ENCODE peak calls at places on chromosomes 3 and 15, in ten cellular contexts. One of them, this sample, is unnamed.

GRCh38 chr15:85672338-85673097 is 122.2 kb downstream of the KLHL25 start:
- DNase-seq in glutamatergic neuron: no peak
- DNase-seq in RWPE1: no peak
- DNase-seq in GM20000: no peak
- DNase-seq in astrocyte of the spinal cord: no peak
- DNase-seq in fibroblast of lung: no peak
- DNase-seq in lower leg skin: no peak
- DNase-seq in fibroblast of the aortic adventitia: peak
- DNase-seq in ovary: no peak
- DNase-seq in natural killer cell: no peak
- DNase-seq in this sample: no peak

GRCh38 chr15:92629276-92629974 is 26.1 kb downstream of the FAM174B start:
- DNase-seq in glutamatergic neuron: no peak
- DNase-seq in RWPE1: no peak
- DNase-seq in GM20000: no peak
- DNase-seq in astrocyte of the spinal cord: no peak
- DNase-seq in fibroblast of lung: no peak
- DNase-seq in lower leg skin: no peak
- DNase-seq in fibroblast of the aortic adventitia: no peak
- DNase-seq in ovary: no peak
- DNase-seq in natural killer cell: no peak
- DNase-seq in this sample: no peak

GRCh38 chr15:68682330-68682729 is 103.5 kb downstream of the CORO2B start:
- DNase-seq in glutamatergic neuron: no peak
- DNase-seq in RWPE1: no peak
- DNase-seq in GM20000: no peak
- DNase-seq in astrocyte of the spinal cord: no peak
- DNase-seq in fibroblast of lung: no peak
- DNase-seq in lower leg skin: no peak
- DNase-seq in fibroblast of the aortic adventitia: no peak
- DNase-seq in ovary: no peak
- DNase-seq in natural killer cell: no peak
- DNase-seq in this sample: no peak

GRCh38 chr15:88300018-88300549 is 43.5 kb upstream of the NTRK3 start:
- DNase-seq in glutamatergic neuron: no peak
- DNase-seq in RWPE1: no peak
- DNase-seq in GM20000: no peak
- DNase-seq in astrocyte of the spinal cord: no peak
- DNase-seq in fibroblast of lung: no peak
- DNase-seq in lower leg skin: no peak
- DNase-seq in fibroblast of the aortic adventitia: no peak
- DNase-seq in ovary: no peak
- DNase-seq in natural killer cell: no peak
- DNase-seq in this sample: no peak

GRCh38 chr3:37310666-37311050 is 136.3 kb upstream of the LRRFIP2 start:
- DNase-seq in glutamatergic neuron: no peak
- DNase-seq in RWPE1: no peak
- DNase-seq in GM20000: no peak
- DNase-seq in astrocyte of the spinal cord: no peak
- DNase-seq in fibroblast of lung: peak
- DNase-seq in lower leg skin: no peak
- DNase-seq in fibroblast of the aortic adventitia: peak
- DNase-seq in ovary: no peak
- DNase-seq in natural killer cell: no peak
- DNase-seq in this sample: no peak

GRCh38 chr15:33194704-33195261 is at the start of gene FMN1:
- DNase-seq in glutamatergic neuron: peak
- DNase-seq in RWPE1: peak
- DNase-seq in GM20000: peak
- DNase-seq in astrocyte of the spinal cord: peak
- DNase-seq in fibroblast of lung: peak
- DNase-seq in lower leg skin: peak
- DNase-seq in fibroblast of the aortic adventitia: peak
- DNase-seq in ovary: peak
- DNase-seq in natural killer cell: peak
- DNase-seq in this sample: no peak

GRCh38 chr3:40379674-40380306 is 7.2 kb upstream of the ENTPD3 start:
- DNase-seq in glutamatergic neuron: no peak
- DNase-seq in RWPE1: no peak
- DNase-seq in GM20000: no peak
- DNase-seq in astrocyte of the spinal cord: no peak
- DNase-seq in fibroblast of lung: no peak
- DNase-seq in lower leg skin: no peak
- DNase-seq in fibroblast of the aortic adventitia: no peak
- DNase-seq in ovary: no peak
- DNase-seq in natural killer cell: no peak
- DNase-seq in this sample: no peak

GRCh38 chr3:105369501-105370371 is 3.0 kb downstream of the ALCAM start:
- DNase-seq in glutamatergic neuron: peak
- DNase-seq in RWPE1: peak
- DNase-seq in GM20000: peak
- DNase-seq in astrocyte of the spinal cord: peak
- DNase-seq in fibroblast of lung: peak
- DNase-seq in lower leg skin: peak
- DNase-seq in fibroblast of the aortic adventitia: peak
- DNase-seq in ovary: peak
- DNase-seq in natural killer cell: peak
- DNase-seq in this sample: peak

GRCh38 chr15:100284701-100285100 is 57.1 kb downstream of the ADAMTS17 start:
- DNase-seq in glutamatergic neuron: no peak
- DNase-seq in RWPE1: no peak
- DNase-seq in GM20000: no peak
- DNase-seq in astrocyte of the spinal cord: no peak
- DNase-seq in fibroblast of lung: no peak
- DNase-seq in lower leg skin: no peak
- DNase-seq in fibroblast of the aortic adventitia: no peak
- DNase-seq in ovary: peak
- DNase-seq in natural killer cell: no peak
- DNase-seq in this sample: no peak

GRCh38 chr3:116050311-116050710 is 395.0 kb downstream of the LSAMP start:
- DNase-seq in glutamatergic neuron: no peak
- DNase-seq in RWPE1: no peak
- DNase-seq in GM20000: no peak
- DNase-seq in astrocyte of the spinal cord: no peak
- DNase-seq in fibroblast of lung: no peak
- DNase-seq in lower leg skin: no peak
- DNase-seq in fibroblast of the aortic adventitia: no peak
- DNase-seq in ovary: no peak
- DNase-seq in natural killer cell: no peak
- DNase-seq in this sample: no peak

GRCh38 chr3:116051040-116051439 is 394.2 kb downstream of the LSAMP start:
- DNase-seq in glutamatergic neuron: no peak
- DNase-seq in RWPE1: peak
- DNase-seq in GM20000: no peak
- DNase-seq in astrocyte of the spinal cord: no peak
- DNase-seq in fibroblast of lung: no peak
- DNase-seq in lower leg skin: no peak
- DNase-seq in fibroblast of the aortic adventitia: no peak
- DNase-seq in ovary: no peak
- DNase-seq in natural killer cell: no peak
- DNase-seq in this sample: no peak

GRCh38 chr3:116048991-116049390 is 396.3 kb downstream of the LSAMP start:
- DNase-seq in glutamatergic neuron: no peak
- DNase-seq in RWPE1: no peak
- DNase-seq in GM20000: no peak
- DNase-seq in astrocyte of the spinal cord: no peak
- DNase-seq in fibroblast of lung: no peak
- DNase-seq in lower leg skin: no peak
- DNase-seq in fibroblast of the aortic adventitia: no peak
- DNase-seq in ovary: no peak
- DNase-seq in natural killer cell: no peak
- DNase-seq in this sample: no peak

GRCh38 chr3:116045251-116045770 is 400.0 kb downstream of the LSAMP start:
- DNase-seq in glutamatergic neuron: no peak
- DNase-seq in RWPE1: no peak
- DNase-seq in GM20000: no peak
- DNase-seq in astrocyte of the spinal cord: no peak
- DNase-seq in fibroblast of lung: no peak
- DNase-seq in lower leg skin: no peak
- DNase-seq in fibroblast of the aortic adventitia: no peak
- DNase-seq in ovary: no peak
- DNase-seq in natural killer cell: no peak
- DNase-seq in this sample: no peak

GRCh38 chr3:116046350-116046749 is 398.9 kb downstream of the LSAMP start:
- DNase-seq in glutamatergic neuron: no peak
- DNase-seq in RWPE1: no peak
- DNase-seq in GM20000: no peak
- DNase-seq in astrocyte of the spinal cord: no peak
- DNase-seq in fibroblast of lung: no peak
- DNase-seq in lower leg skin: no peak
- DNase-seq in fibroblast of the aortic adventitia: no peak
- DNase-seq in ovary: no peak
- DNase-seq in natural killer cell: no peak
- DNase-seq in this sample: no peak
- TF ChIP-seq CTCF in glutamatergic neuron: no peak
- TF ChIP-seq CTCF in RWPE1: no peak
- TF ChIP-seq CTCF in GM20000: no peak
- TF ChIP-seq CTCF in astrocyte of the spinal cord: no peak
- TF ChIP-seq CTCF in fibroblast of lung: no peak
- TF ChIP-seq CTCF in lower leg skin: no peak
- TF ChIP-seq CTCF in fibroblast of the aortic adventitia: no peak
- TF ChIP-seq CTCF in ovary: no peak
- TF ChIP-seq CTCF in natural killer cell: no peak
- TF ChIP-seq CTCF in this sample: no peak

DNA sequence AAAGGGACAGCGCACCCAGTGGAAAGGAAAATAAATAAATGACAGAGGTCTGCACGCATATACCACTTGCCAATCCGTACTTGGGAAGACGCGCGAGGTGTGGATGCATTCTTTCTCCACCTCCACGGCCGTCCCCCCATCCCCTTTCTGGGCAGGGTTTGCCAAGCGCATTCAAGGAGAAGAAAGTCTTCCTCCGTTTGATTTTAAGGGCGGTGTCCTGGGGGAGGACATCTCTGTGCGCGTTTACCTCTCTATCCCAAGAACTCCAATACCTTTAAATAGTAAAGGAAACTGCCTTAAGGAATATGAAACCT is 576 bp upstream of the MB21D2 start:
- DNase-seq in glutamatergic neuron: no peak
- DNase-seq in RWPE1: no peak
- DNase-seq in GM20000: no peak
- DNase-seq in astrocyte of the spinal cord: no peak
- DNase-seq in fibroblast of lung: no peak
- DNase-seq in lower leg skin: no peak
- DNase-seq in fibroblast of the aortic adventitia: no peak
- DNase-seq in ovary: no peak
- DNase-seq in natural killer cell: no peak
- DNase-seq in this sample: no peak
- TF ChIP-seq CTCF in glutamatergic neuron: no peak
- TF ChIP-seq CTCF in RWPE1: no peak
- TF ChIP-seq CTCF in GM20000: no peak
- TF ChIP-seq CTCF in astrocyte of the spinal cord: no peak
- TF ChIP-seq CTCF in fibroblast of lung: peak
- TF ChIP-seq CTCF in lower leg skin: no peak
- TF ChIP-seq CTCF in fibroblast of the aortic adventitia: no peak
- TF ChIP-seq CTCF in ovary: no peak
- TF ChIP-seq CTCF in natural killer cell: no peak
- TF ChIP-seq CTCF in this sample: no peak

GRCh38 chr15:44541282-44541958 is 4.5 kb downstream of the EIF3J start:
- DNase-seq in glutamatergic neuron: no peak
- DNase-seq in RWPE1: peak
- DNase-seq in GM20000: no peak
- DNase-seq in astrocyte of the spinal cord: peak
- DNase-seq in fibroblast of lung: peak
- DNase-seq in lower leg skin: no peak
- DNase-seq in fibroblast of the aortic adventitia: peak
- DNase-seq in ovary: no peak
- DNase-seq in natural killer cell: no peak
- DNase-seq in this sample: no peak

GRCh38 chr15:44550256-44550655 is 13.3 kb downstream of the EIF3J start:
- DNase-seq in glutamatergic neuron: no peak
- DNase-seq in RWPE1: no peak
- DNase-seq in GM20000: no peak
- DNase-seq in astrocyte of the spinal cord: peak
- DNase-seq in fibroblast of lung: peak
- DNase-seq in lower leg skin: no peak
- DNase-seq in fibroblast of the aortic adventitia: peak
- DNase-seq in ovary: no peak
- DNase-seq in natural killer cell: no peak
- DNase-seq in this sample: no peak

GRCh38 chr15:44550734-44551133 is 13.8 kb downstream of the EIF3J start:
- DNase-seq in glutamatergic neuron: no peak
- DNase-seq in RWPE1: no peak
- DNase-seq in GM20000: no peak
- DNase-seq in astrocyte of the spinal cord: no peak
- DNase-seq in fibroblast of lung: no peak
- DNase-seq in lower leg skin: no peak
- DNase-seq in fibroblast of the aortic adventitia: no peak
- DNase-seq in ovary: no peak
- DNase-seq in natural killer cell: no peak
- DNase-seq in this sample: no peak

GRCh38 chr15:44545934-44546802 is 9.2 kb downstream of the EIF3J start:
- DNase-seq in glutamatergic neuron: no peak
- DNase-seq in RWPE1: no peak
- DNase-seq in GM20000: peak
- DNase-seq in astrocyte of the spinal cord: peak
- DNase-seq in fibroblast of lung: peak
- DNase-seq in lower leg skin: no peak
- DNase-seq in fibroblast of the aortic adventitia: peak
- DNase-seq in ovary: no peak
- DNase-seq in natural killer cell: no peak
- DNase-seq in this sample: peak
- TF ChIP-seq CTCF in glutamatergic neuron: no peak
- TF ChIP-seq CTCF in RWPE1: peak
- TF ChIP-seq CTCF in GM20000: no peak
- TF ChIP-seq CTCF in astrocyte of the spinal cord: peak
- TF ChIP-seq CTCF in fibroblast of lung: peak
- TF ChIP-seq CTCF in lower leg skin: no peak
- TF ChIP-seq CTCF in fibroblast of the aortic adventitia: peak
- TF ChIP-seq CTCF in ovary: no peak
- TF ChIP-seq CTCF in natural killer cell: peak
- TF ChIP-seq CTCF in this sample: peak

DNA sequence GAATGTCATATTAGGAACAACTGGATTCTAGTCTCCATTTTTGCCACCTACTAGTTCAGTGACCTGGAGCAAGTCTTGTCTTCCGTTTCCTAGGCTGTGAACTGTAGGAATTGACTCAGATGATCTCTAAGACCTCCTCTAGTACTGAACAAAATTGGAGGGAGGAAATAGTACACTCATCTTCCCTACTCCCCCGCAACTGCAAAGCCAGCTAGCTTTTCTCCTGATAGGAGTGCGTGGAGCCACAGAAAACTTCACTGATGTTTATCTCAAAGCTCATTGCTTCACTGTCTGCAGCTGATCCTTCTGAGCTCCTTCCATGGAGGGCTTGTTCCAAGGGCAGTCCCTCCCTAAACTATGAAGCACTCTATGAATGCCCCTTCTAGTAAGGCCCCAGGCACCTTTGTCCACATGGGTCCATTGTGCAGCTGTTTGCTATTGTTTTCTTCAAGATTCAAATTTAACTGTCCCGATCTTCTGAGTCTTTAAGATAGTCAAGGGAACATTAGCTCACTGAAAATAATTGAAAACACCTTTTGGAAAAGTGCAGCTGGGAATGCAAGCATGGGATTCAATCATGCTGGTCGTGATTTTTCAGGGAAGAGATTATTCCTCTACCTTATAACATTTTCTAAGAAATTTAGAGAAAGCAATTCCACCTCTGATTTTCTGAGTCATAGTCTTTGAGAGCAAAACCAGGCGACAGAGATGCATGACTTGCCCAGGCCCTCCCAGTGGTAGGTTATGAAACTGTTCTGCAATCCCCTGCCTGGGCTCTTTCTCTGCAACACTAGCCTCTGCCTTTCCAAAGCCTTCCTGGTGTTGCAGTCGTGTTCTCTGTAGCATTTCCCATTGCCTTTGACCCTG is 24.3 kb downstream of the FILIP1L start:
- DNase-seq in glutamatergic neuron: peak
- DNase-seq in RWPE1: peak
- DNase-seq in GM20000: peak
- DNase-seq in astrocyte of the spinal cord: peak
- DNase-seq in fibroblast of lung: peak
- DNase-seq in lower leg skin: no peak
- DNase-seq in fibroblast of the aortic adventitia: peak
- DNase-seq in ovary: no peak
- DNase-seq in natural killer cell: no peak
- DNase-seq in this sample: no peak
- TF ChIP-seq CTCF in glutamatergic neuron: peak
- TF ChIP-seq CTCF in RWPE1: no peak
- TF ChIP-seq CTCF in GM20000: peak
- TF ChIP-seq CTCF in astrocyte of the spinal cord: peak
- TF ChIP-seq CTCF in fibroblast of lung: peak
- TF ChIP-seq CTCF in lower leg skin: no peak
- TF ChIP-seq CTCF in fibroblast of the aortic adventitia: peak
- TF ChIP-seq CTCF in ovary: no peak
- TF ChIP-seq CTCF in natural killer cell: peak
- TF ChIP-seq CTCF in this sample: peak

This sample was measured in GM12864.